ENCODE peak calls at places on chromosomes 4 and X, in five cellular contexts. U is HepG2; M is transverse colon; H is keratinocyte; Z is CD8-positive, alpha-beta T cell. I is an unnamed sample.

GRCh38 chrX:118507766-118508165 is 12.2 kb downstream of the DOCK11 start:
- DNase-seq in H (no peak), Z (no peak), M (no peak), U (no peak), I (no peak)

GRCh38 chrX:24229967-24230366 is 80.4 kb downstream of the ZFX start:
- DNase-seq in H (no peak), U (no peak), Z (no peak), M (no peak), I (no peak)

GRCh38 chr4:177283167-177283566 is 26.5 kb upstream of the NEIL3 start:
- DNase-seq in U (no peak), H (no peak), M (no peak), Z (no peak), I (no peak)

GRCh38 chr4:108533876-108534275 is 86.5 kb upstream of the RPL34 start:
- DNase-seq in M (no peak), H (no peak), U (no peak), Z (no peak), I (no peak)

GRCh38 chr4:159016527-159017137 is 86.2 kb upstream of the RAPGEF2 start:
- DNase-seq in H (no peak), U (peak; percentile 53), M (peak; percentile 34), Z (no peak), I (no peak)

GRCh38 chr4:39469429-39470077 is 10.7 kb downstream of the LIAS start:
- DNase-seq in M (no peak), H (no peak), U (peak; percentile 89), Z (no peak), I (no peak)

GRCh38 chrX:29043751-29044150 is 456.5 kb downstream of the IL1RAPL1 start:
- DNase-seq in Z (no peak), H (no peak), M (no peak), U (no peak), I (no peak)

GRCh38 chr4:132651193-132651592 is 497.9 kb upstream of the PCDH10 start:
- DNase-seq in M (no peak), U (no peak), Z (no peak), H (no peak), I (no peak)

GRCh38 chrX:153488231-153488914 is 6.4 kb upstream of the BGN start:
- DNase-seq in Z (no peak), M (no peak), U (peak; percentile 48), H (no peak), I (no peak)

DNA sequence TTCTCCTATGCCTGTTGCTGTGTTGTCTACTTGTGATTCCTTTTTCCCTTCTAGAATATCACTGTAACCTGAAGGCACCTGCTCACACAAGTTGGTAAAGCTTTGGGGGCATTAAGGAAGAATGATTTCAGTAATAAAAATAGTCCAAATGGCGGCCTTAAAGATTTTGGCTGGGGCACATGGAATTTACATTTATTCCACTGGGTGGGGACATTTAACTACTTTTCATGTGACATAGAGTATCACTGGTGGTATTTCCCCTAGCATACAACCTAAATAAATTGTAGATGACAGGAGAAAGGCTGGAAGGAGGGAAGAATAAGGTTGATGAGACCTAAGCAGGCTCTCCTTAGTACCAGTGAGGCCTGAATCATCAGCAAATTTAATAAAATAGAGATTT is 121.8 kb upstream of the EDA2R start:
- DNase-seq in U (no peak), Z (no peak), H (no peak), M (no peak), I (no peak)
- TF ChIP-seq CTCF in U (peak; percentile 13), Z (no peak), H (no peak), M (peak; percentile 7), I (peak; percentile 43)

DNA sequence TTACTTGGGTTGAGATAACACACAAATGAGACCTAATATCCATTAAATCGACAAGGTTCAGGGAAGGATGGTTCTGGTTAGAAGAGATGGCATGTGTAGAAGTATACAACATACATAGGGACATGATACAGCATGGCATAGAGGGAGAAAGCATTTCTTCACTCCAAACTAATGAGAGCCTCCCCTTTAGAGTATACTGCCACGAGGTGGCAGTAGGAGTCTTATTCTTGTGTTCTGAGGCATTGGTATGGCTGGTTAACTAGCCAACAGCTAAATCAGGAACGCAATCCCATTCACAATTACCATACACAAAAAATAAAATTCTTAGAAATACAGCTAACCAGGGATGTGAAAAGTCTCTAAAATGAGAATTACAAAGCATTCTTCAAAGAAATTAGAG is 29.1 kb upstream of the TRO start:
- DNase-seq in H (no peak), Z (peak; percentile 26), M (peak; percentile 19), U (peak; percentile 21), I (no peak)
- TF ChIP-seq CTCF in H (peak; percentile 46), Z (peak; percentile 18), M (peak; percentile 12), U (peak; percentile 65), I (peak; percentile 76)

DNA sequence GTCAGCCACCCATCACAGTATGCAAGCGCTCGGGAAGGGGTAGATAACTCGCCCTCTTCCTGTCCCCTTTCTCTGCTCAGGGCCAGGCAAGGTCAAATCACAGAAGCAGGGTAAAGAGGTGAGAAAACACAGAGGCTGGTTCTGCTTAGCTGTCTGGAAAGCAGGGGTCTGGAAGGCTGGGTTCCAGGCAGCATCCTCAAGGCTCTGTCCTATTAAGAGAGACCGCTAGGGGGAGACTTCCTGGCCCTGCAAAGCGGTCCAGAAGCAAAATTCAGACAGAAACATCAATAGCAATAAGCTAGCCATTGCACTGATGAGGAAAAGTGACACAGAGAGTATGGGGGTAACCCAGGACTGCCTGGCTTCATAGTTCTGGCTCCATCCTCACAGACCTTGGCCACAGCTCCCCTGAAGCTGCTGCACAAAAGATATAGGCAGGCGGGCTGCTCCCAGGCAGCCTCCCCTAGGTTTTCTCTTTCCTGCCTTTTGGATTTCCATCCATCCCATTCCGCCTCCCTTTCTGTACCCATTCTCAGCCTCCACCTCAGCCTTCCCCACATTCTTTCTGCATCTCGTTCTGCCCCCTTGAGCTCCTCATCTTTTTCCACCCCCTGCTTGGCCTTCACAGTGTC is 308.5 kb downstream of the EVC2 start:
- DNase-seq in Z (no peak), M (no peak), H (no peak), U (peak; percentile 23), I (no peak)
- TF ChIP-seq CTCF in Z (no peak), M (peak; percentile 25), H (peak; percentile 90), U (peak; percentile 64), I (peak; percentile 86)

DNA sequence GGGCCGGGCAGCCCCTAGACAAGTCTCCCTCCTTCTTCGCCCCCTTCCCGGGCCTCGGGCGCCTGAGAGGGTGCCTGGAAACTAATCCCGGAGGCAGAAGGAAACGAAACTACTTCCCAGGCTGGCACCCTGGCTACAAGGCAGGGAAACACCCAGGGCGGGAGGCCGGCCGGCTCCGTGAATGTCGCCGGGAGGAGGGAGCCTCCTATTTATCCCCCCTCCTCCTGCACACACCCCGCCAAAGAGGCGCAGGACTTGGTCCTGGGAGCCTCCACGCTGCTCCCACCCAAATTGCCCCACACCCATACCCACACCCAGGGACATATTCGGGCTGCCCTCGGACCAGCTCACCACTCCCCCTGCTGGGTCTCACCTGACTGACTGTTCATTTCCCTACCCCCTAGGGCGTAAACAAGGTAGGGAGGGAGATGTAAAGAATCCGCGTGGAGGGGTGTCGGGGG is at the start of gene BTC:
- DNase-seq in Z (no peak), M (peak; percentile 76), H (no peak), U (peak; percentile 30), I (no peak)
- TF ChIP-seq CTCF in Z (no peak), M (peak; percentile 42), H (peak; percentile 58), U (peak; percentile 61), I (peak; percentile 66)

DNA sequence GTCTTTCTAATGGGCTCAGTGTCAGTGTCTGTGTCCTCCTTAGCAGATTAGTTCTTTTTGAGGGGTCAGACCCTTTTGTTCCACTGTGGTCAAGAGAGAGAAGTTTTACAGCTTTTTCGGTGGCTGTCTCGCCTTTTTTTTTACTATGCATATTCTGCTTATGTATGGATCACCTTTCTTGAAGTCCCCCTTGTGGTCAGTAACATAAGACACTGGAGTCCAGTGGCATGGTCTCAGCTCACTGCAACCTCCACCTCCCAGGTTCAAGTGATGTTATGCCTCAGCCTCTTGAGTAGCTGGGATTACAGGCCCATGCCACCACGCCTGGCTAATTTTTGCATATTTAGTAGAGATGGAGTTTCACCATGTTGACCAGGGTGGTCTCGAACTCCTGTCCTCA is 54.0 kb upstream of the PGRMC2 start:
- DNase-seq in H (no peak), M (no peak), Z (no peak), U (peak; percentile 10), I (no peak)
- TF ChIP-seq CTCF in H (no peak), M (no peak), Z (no peak), U (no peak), I (peak; percentile 30)

DNA sequence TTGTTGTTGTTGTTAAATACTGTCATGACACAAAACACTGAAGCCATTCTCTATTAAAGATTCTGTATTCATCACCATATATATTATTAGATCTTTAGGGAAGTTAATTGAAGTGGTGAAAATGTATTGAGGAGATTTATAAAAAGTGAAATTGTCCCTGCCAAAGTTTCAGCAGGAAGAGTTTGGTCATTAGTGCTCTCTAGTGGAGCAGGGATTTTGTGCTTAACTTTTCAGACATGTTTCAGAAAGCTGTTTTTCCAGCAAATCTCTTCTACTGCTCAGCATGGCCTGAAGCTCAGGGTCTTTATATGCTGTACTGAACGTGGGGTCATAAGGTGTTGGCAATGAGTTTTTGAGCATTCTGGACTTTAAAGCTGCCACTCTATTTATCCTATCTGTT is 36.7 kb upstream of the CXXC4 start:
- DNase-seq in M (no peak), H (no peak), U (no peak), Z (no peak), I (no peak)
- TF ChIP-seq CTCF in M (peak; percentile 26), H (no peak), U (no peak), Z (no peak), I (peak; percentile 33)

GRCh38 chr4:45751877-45752276 is 372.0 kb downstream of the GABRG1 start:
- DNase-seq in U (no peak), M (no peak), Z (no peak), H (no peak), I (no peak)
- TF ChIP-seq CTCF in U (no peak), M (no peak), Z (no peak), H (no peak), I (no peak)